ENCODE peak calls at places on chromosome 19, in six cellular contexts. W, O, B, X, Z and I are unnamed samples.

GRCh38 chr19:1377176-1377964 is 6.3 kb upstream of the NDUFS7 start:
- DNase-seq in X (no peak), O (no peak), B (no peak), Z (no peak), W (no peak), I (no peak)

GRCh38 chr19:1780272-1780957 is 27.1 kb downstream of the ONECUT3 start:
- DNase-seq in W (no peak), O (no peak), X (no peak), B (peak), Z (no peak), I (no peak)

GRCh38 chr19:2097330-2098327 is 914 bp downstream of the IZUMO4 start:
- DNase-seq in W (no peak), B (no peak), O (no peak), X (no peak), Z (no peak), I (no peak)

GRCh38 chr19:16714702-16715294 is 4.8 kb upstream of the NWD1 start:
- DNase-seq in Z (peak), W (peak), X (peak), B (peak), O (peak), I (peak)

GRCh38 chr19:3593156-3593555 is 7.9 kb downstream of the GIPC3 start:
- DNase-seq in O (no peak), X (peak), W (no peak), B (no peak), Z (no peak), I (no peak)

GRCh38 chr19:11324079-11324661 is 15.3 kb downstream of the RAB3D start:
- DNase-seq in Z (peak), W (peak), X (no peak), O (no peak), B (peak), I (peak)

GRCh38 chr19:3338541-3339181 is 27.7 kb upstream of the NFIC start:
- DNase-seq in X (no peak), O (no peak), Z (no peak), B (no peak), W (no peak), I (no peak)

GRCh38 chr19:44552324-44552723 is 22.8 kb upstream of the CEACAM20 start:
- DNase-seq in W (peak), Z (peak), O (peak), X (peak), B (peak), I (peak)

GRCh38 chr19:33832633-33833032 is 36.0 kb downstream of the KCTD15 start:
- DNase-seq in O (no peak), Z (no peak), B (no peak), X (no peak), W (no peak), I (no peak)

GRCh38 chr19:31675187-31675913 is 326.1 kb upstream of the TSHZ3 start:
- DNase-seq in Z (no peak), O (no peak), X (no peak), W (no peak), B (no peak), I (no peak)

GRCh38 chr19:47284324-47284899 is 9.7 kb downstream of the INAFM1 start:
- DNase-seq in W (peak), Z (peak), B (peak), O (peak), X (peak), I (peak)

GRCh38 chr19:48325265-48325910 is at the start of gene EMP3:
- DNase-seq in W (peak), Z (peak), O (peak), X (peak), B (peak), I (peak)

GRCh38 chr19:30340724-30341595 is 31.2 kb upstream of the ZNF536 start:
- DNase-seq in O (no peak), X (peak), W (peak), Z (no peak), B (no peak), I (no peak)

GRCh38 chr19:11560404-11560988 is 1.5 kb upstream of the ELOF1 start:
- DNase-seq in Z (peak), B (peak), O (peak), X (peak), W (peak), I (peak)

GRCh38 chr19:39084732-39085080 is 538 bp downstream of the ACP7 start:
- DNase-seq in X (no peak), Z (no peak), O (no peak), W (no peak), B (no peak), I (no peak)

GRCh38 chr19:51196181-51196580 is 28.7 kb upstream of the CD33 start:
- DNase-seq in Z (no peak), B (no peak), O (no peak), X (no peak), W (peak), I (no peak)

GRCh38 chr19:28929026-28929425 is 283.9 kb downstream of the UQCRFS1 start:
- DNase-seq in B (peak), O (no peak), Z (no peak), X (no peak), W (no peak), I (no peak)

GRCh38 chr19:47026889-47027288 is 7.3 kb downstream of the NPAS1 start:
- DNase-seq in X (no peak), O (no peak), B (no peak), W (no peak), Z (no peak), I (no peak)

GRCh38 chr19:42254083-42254849 is 662 bp downstream of the ERF start:
- DNase-seq in B (peak), O (peak), X (peak), W (peak), Z (peak), I (no peak)

GRCh38 chr19:31331536-31331935 is 17.7 kb downstream of the TSHZ3 start:
- DNase-seq in B (no peak), O (no peak), W (no peak), Z (no peak), X (no peak), I (no peak)

GRCh38 chr19:30719991-30720329 is 347.8 kb downstream of the ZNF536 start:
- DNase-seq in W (peak), X (peak), Z (no peak), O (no peak), B (no peak), I (no peak)

GRCh38 chr19:17109962-17110598 is 34.5 kb downstream of the MYO9B start:
- DNase-seq in Z (no peak), X (no peak), W (no peak), B (no peak), O (no peak), I (no peak)

GRCh38 chr19:14561832-14562351 is 10.0 kb downstream of the NDUFB7 start:
- DNase-seq in X (peak), Z (peak), B (peak), O (no peak), W (no peak), I (peak)
- H3K4me3 ChIP-seq in X (no peak), Z (no peak), B (no peak), O (no peak), W (no peak), I (no peak)

GRCh38 chr19:13984186-13984585 is 21.9 kb downstream of the RFX1 start:
- DNase-seq in O (no peak), B (no peak), Z (no peak), X (no peak), W (no peak), I (no peak)

GRCh38 chr19:13984875-13985741 is 21.0 kb downstream of the RFX1 start:
- DNase-seq in X (no peak), B (no peak), Z (no peak), W (no peak), O (no peak), I (no peak)

GRCh38 chr19:13985771-13986347 is 20.3 kb downstream of the RFX1 start:
- DNase-seq in W (no peak), O (no peak), X (no peak), B (no peak), Z (no peak), I (no peak)

GRCh38 chr19:13987101-13987890 is 18.8 kb downstream of the RFX1 start:
- DNase-seq in X (peak), Z (no peak), O (no peak), B (no peak), W (no peak), I (no peak)

DNA sequence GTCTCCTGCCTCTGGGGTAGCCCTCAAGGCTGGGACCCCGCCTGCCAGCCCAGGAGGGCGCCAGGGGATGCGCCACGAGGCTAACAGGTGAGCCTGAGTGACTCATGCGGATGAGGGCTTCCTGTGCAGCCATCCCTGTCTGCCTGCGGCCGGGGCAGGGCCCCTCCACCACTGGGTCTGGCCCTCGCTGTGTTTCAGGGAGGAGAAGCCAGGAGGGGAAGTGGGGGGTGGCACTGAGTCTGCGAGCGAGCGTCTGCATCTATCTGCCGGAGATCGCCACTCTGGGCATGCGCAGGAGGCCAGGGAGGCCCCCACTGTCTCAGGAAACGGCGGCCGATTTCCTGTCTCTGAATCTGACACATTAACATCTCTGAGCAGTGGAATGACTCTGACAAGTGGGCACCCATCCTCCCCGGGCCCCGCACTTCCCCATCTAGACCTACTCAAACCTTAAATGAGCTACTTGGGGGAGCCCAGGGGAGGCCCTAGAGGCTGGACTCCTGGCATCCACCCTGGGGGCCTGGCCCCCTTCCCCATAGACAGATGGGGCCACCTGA is 19.7 kb downstream of the RFX1 start:
- DNase-seq in X (peak), B (no peak), Z (no peak), W (peak), O (no peak), I (no peak)
- H3K4me3 ChIP-seq in X (no peak), B (no peak), Z (no peak), W (no peak), O (no peak), I (no peak)

GRCh38 chr19:52590728-52591127 is 20.6 kb downstream of the ZNF701 start:
- DNase-seq in W (no peak), Z (no peak), O (no peak), B (no peak), X (peak), I (no peak)

GRCh38 chr19:52584686-52585085 is 14.6 kb downstream of the ZNF701 start:
- DNase-seq in O (no peak), X (no peak), B (no peak), Z (no peak), W (no peak), I (no peak)

GRCh38 chr19:52585604-52586003 is 15.5 kb downstream of the ZNF701 start:
- DNase-seq in X (no peak), O (no peak), Z (no peak), B (no peak), W (no peak), I (no peak)

GRCh38 chr19:52585101-52585500 is 15.0 kb downstream of the ZNF701 start:
- DNase-seq in X (no peak), W (no peak), Z (no peak), B (no peak), O (no peak), I (no peak)
- H3K4me3 ChIP-seq in X (no peak), W (no peak), Z (no peak), B (peak), O (no peak), I (no peak)

GRCh38 chr19:10231624-10232228 is 595 bp upstream of the S1PR2 start:
- DNase-seq in Z (no peak), B (no peak), W (no peak), O (no peak), X (no peak), I (no peak)
- H3K4me3 ChIP-seq in Z (peak), B (no peak), W (peak), O (peak), X (peak), I (peak)

GRCh38 chr19:6532244-6532999 is 1.6 kb downstream of the TNFSF9 start:
- DNase-seq in Z (peak), B (no peak), O (no peak), W (no peak), X (peak), I (no peak)
- H3K4me3 ChIP-seq in Z (peak), B (peak), O (peak), W (no peak), X (no peak), I (peak)

DNA sequence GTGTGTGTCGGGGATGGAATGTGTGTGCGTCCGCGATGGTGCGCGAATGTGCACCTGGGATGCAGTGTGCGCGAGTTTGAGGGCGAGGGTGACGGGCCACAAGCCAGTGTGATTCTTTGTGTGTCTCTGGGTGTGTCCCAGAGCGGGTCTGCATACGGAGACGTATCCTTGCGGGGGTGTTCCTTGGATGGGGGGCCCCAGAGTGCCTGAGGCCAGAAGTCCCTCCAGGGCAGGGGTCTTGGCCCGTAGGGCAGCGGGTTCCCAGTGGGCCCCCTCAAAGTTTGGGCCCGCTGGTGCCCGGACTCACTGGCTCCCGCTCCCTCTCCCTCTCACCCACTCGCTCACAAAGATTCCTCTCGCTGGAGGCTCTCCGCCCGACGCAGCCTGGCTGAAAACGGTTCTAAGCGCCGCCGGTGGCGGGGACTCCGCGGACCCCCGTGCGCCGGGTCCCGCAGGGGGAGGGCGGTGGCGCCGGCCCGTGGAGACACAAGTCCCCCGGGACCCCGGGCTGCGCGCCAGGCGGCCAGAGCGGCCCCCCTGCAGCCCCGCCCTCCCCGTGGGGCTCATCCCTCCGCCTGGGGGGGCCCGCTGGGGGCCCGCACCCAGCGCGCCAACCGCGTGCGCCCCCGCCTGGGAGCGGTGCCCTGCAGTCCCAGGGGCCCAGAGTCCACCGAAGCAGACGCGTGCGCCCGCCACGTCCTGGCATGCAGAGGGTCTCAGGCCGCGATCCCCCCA is 886 bp downstream of the CRLF1 start:
- DNase-seq in B (no peak), O (no peak), W (no peak), X (peak), Z (no peak), I (no peak)
- H3K4me3 ChIP-seq in B (peak), O (peak), W (no peak), X (no peak), Z (no peak), I (no peak)